ENCODE peak calls at places on chromosomes 6 and 20, in eight cellular contexts. V is neural crest cell, J is astrocyte of the spinal cord, K is cardiac muscle cell, Z is GM06990, U is body of pancreas, T is esophagus squamous epithelium, A is lower leg skin. R is an unnamed sample.

GRCh38 chr6:56551409-56552120 is 91.1 kb downstream of the DST start:
- DNase-seq in V (no peak), T (no peak), J (no peak), A (no peak), U (no peak), K (no peak), Z (no peak), R (no peak)

GRCh38 chr20:4091332-4092135 is 76.2 kb upstream of the RNF24 start:
- DNase-seq in T (no peak), U (peak; percentile 68), J (peak; percentile 86), Z (no peak), K (peak; percentile 71), A (peak; percentile 16), V (peak; percentile 75), R (peak; percentile 65)

GRCh38 chr6:22917344-22917743 is 348.0 kb downstream of the HDGFL1 start:
- DNase-seq in Z (no peak), T (no peak), K (peak; percentile 50), A (no peak), U (no peak), V (no peak), J (no peak), R (no peak)

GRCh38 chr20:18750735-18751134 is 62.8 kb upstream of the SCP2D1 start:
- DNase-seq in Z (no peak), U (no peak), V (no peak), A (no peak), J (no peak), K (no peak), T (no peak), R (no peak)

GRCh38 chr6:113047148-113047547 is 700.0 kb downstream of the RFPL4B start:
- DNase-seq in V (no peak), K (no peak), J (peak; percentile 63), A (no peak), U (no peak), Z (no peak), T (no peak), R (no peak)

GRCh38 chr6:41200296-41200900 is 551 bp downstream of the TREML2 start:
- DNase-seq in Z (peak; percentile 44), U (no peak), J (no peak), V (no peak), A (peak; percentile 21), K (no peak), T (no peak), R (peak; percentile 29)

GRCh38 chr6:40320441-40320840 is 266.7 kb downstream of the LRFN2 start:
- DNase-seq in K (no peak), V (no peak), T (no peak), Z (no peak), U (no peak), J (no peak), A (no peak), R (no peak)

GRCh38 chr6:137216106-137216505 is 3.1 kb downstream of the IFNGR1 start:
- DNase-seq in K (no peak), J (no peak), V (no peak), Z (no peak), A (no peak), U (no peak), T (no peak), R (no peak)

GRCh38 chr20:37096415-37097039 is 730 bp upstream of the RBL1 start:
- DNase-seq in Z (peak; percentile 26), J (no peak), U (no peak), K (no peak), T (no peak), V (no peak), A (no peak), R (no peak)

GRCh38 chr6:125310994-125311649 is 9.4 kb upstream of the HDDC2 start:
- DNase-seq in J (peak; percentile 73), T (no peak), U (peak; percentile 30), K (peak; percentile 76), Z (no peak), A (no peak), V (peak; percentile 16), R (peak; percentile 52)

GRCh38 chr6:144378437-144378836 is 93.3 kb downstream of the UTRN start:
- DNase-seq in Z (no peak), K (no peak), V (no peak), A (no peak), J (no peak), U (no peak), T (no peak), R (no peak)

GRCh38 chr6:13760948-13761347 is 49.3 kb upstream of the RANBP9 start:
- DNase-seq in J (no peak), K (no peak), Z (no peak), A (peak; percentile 85), T (no peak), V (no peak), U (no peak), R (no peak)

GRCh38 chr20:10228330-10228729 is 9.7 kb downstream of the SNAP25 start:
- DNase-seq in Z (no peak), V (no peak), T (no peak), A (no peak), K (no peak), U (no peak), J (no peak), R (no peak)

GRCh38 chr6:89581669-89582068 is 56.9 kb downstream of the LYRM2 start:
- DNase-seq in A (no peak), U (no peak), V (no peak), K (no peak), J (no peak), Z (no peak), T (no peak), R (no peak)

GRCh38 chr6:48962041-48962440 is 501.0 kb downstream of the MMUT start:
- DNase-seq in A (no peak), V (no peak), T (no peak), J (no peak), U (no peak), K (no peak), Z (no peak), R (no peak)

GRCh38 chr20:37257993-37258392 is 3.6 kb downstream of the GHRH start:
- DNase-seq in A (no peak), T (no peak), Z (no peak), K (no peak), U (no peak), V (no peak), J (no peak), R (no peak)

GRCh38 chr6:118787746-118788419 is 106.1 kb upstream of the ASF1A start:
- DNase-seq in K (no peak), V (no peak), J (no peak), A (peak; percentile 27), U (no peak), Z (no peak), T (no peak), R (no peak)

GRCh38 chr6:151618717-151619116 is 124.9 kb downstream of the CCDC170 start:
- DNase-seq in J (no peak), T (no peak), Z (no peak), V (no peak), A (no peak), U (no peak), K (no peak), R (no peak)

GRCh38 chr6:48915591-48915990 is 547.5 kb downstream of the MMUT start:
- DNase-seq in J (no peak), T (no peak), Z (no peak), U (no peak), A (no peak), K (no peak), V (no peak), R (no peak)

GRCh38 chr6:111566873-111567517 is 38.7 kb downstream of the TRAF3IP2 start:
- DNase-seq in T (no peak), A (no peak), K (no peak), V (no peak), U (no peak), Z (no peak), J (no peak), R (no peak)

GRCh38 chr20:24253321-24253720 is 216.1 kb upstream of the SYNDIG1 start:
- DNase-seq in A (no peak), U (no peak), V (no peak), T (no peak), K (no peak), Z (no peak), J (no peak), R (no peak)

DNA sequence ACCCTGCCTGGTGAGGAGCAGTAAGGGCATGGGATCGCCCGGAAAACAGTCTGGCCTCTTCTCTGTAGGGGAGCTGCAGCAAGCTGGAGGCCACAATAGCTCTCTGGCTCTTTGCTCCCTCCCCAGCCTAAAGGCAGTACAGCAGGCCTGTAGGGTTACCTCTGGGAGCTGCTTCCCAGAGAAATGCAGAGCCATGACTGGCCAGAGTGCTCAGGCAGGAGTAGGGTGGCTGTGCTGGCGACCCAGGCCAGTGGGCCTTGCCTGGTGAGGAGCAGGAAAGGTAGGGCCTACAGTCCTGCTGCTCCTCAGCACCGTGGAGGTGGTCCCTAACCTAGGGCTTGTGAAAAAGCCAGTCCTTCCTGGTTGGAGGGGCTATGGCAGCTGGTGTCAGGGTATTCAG is 129.9 kb upstream of the CHD6 start:
- DNase-seq in J (no peak), T (no peak), U (no peak), Z (no peak), A (no peak), K (no peak), V (no peak), R (no peak)
- TF ChIP-seq CTCF in J (no peak), T (no peak), U (no peak), Z (no peak), A (no peak), K (no peak), V (no peak), R (no peak)

DNA sequence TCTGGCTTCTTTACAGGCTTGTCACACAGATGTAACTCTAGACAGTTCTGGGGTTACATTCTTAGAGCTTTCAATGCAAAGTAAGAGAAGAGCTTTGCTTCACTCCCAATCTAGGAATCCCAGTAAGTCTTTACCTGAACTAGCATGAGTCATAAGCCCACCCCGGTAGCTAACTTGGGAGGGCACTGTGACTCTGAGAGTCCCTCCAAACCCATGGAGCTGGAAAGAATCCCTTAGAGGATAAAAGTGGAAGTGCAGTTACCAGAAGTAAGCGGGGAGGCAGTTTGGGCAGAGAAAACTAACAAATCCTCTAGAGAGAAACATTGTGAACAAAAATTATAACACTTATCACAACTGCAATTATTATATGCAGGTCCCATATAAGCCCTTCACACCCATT is 84.0 kb upstream of the SMLR1 start:
- DNase-seq in A (no peak), Z (no peak), T (no peak), J (no peak), K (no peak), V (no peak), U (no peak), R (no peak)
- TF ChIP-seq CTCF in A (no peak), Z (no peak), T (no peak), J (no peak), K (no peak), V (no peak), U (no peak), R (no peak)

DNA sequence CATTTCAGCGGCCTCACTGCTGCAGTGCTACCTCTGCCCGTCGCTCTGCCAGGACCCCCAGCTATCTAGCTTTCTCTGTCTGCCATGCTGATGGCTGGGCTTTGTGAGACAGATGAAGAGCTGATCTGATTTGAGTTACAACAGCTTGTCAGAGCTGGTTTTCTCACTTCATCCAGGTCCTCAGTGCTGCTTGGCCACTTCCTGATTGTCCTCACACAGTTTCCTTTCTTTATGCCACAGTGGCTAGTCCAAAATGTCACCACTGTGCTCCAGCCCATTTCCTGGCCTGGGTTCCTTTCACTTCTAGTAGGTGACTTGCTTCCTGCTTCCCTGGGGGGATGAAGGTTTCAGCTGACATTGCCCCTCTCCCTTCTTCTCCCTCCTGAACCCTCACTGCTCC is 35.4 kb downstream of the FNDC1 start:
- DNase-seq in U (no peak), Z (no peak), J (no peak), K (no peak), V (no peak), T (no peak), A (no peak), R (no peak)
- TF ChIP-seq CTCF in U (no peak), Z (no peak), J (no peak), K (no peak), V (no peak), T (no peak), A (no peak), R (no peak)

GRCh38 chr20:53957421-53958172 is 112.8 kb downstream of the BCAS1 start:
- DNase-seq in J (peak; percentile 22), U (no peak), T (no peak), V (no peak), K (no peak), A (no peak), Z (no peak), R (no peak)
- TF ChIP-seq CTCF in J (peak; percentile 22), U (no peak), T (no peak), V (no peak), K (peak; percentile 41), A (no peak), Z (peak; percentile 12), R (no peak)

R was measured in GM20000.